ENCODE peak calls at places on chromosomes 12 and 14, in ten cellular contexts. One of them, this sample, is unnamed.

GRCh38 chr14:22928237-22929103 is 706 bp downstream of the PRMT5 start:
- DNase-seq in activated CD4-positive, alpha-beta T cell treated with anti-CD3 and anti-CD28 coated beads, Interleukin-2, amount 50 U/mL, for 48 hours: no peak
- DNase-seq in stimulated activated CD4-positive, alpha-beta T cell treated with anti-CD3 and anti-CD28 coated beads, Interleukin-4, amount 100 ng/mL, for 24 hours: peak; percentile 11
- DNase-seq in natural killer cell: no peak
- DNase-seq in non-pigmented ciliary epithelial cell: no peak
- DNase-seq in spleen: no peak
- DNase-seq in ovary: no peak
- DNase-seq in progenitor cell of endocrine pancreas: no peak
- DNase-seq in endothelial cell: no peak
- DNase-seq in naive thymus-derived CD8-positive, alpha-beta T cell: no peak
- DNase-seq in this sample: no peak

GRCh38 chr12:91053951-91054715 is 3.7 kb downstream of the KERA start:
- DNase-seq in activated CD4-positive, alpha-beta T cell treated with anti-CD3 and anti-CD28 coated beads, Interleukin-2, amount 50 U/mL, for 48 hours: no peak
- DNase-seq in stimulated activated CD4-positive, alpha-beta T cell treated with anti-CD3 and anti-CD28 coated beads, Interleukin-4, amount 100 ng/mL, for 24 hours: no peak
- DNase-seq in natural killer cell: no peak
- DNase-seq in non-pigmented ciliary epithelial cell: peak; percentile 52
- DNase-seq in spleen: no peak
- DNase-seq in ovary: no peak
- DNase-seq in progenitor cell of endocrine pancreas: no peak
- DNase-seq in endothelial cell: no peak
- DNase-seq in naive thymus-derived CD8-positive, alpha-beta T cell: no peak
- DNase-seq in this sample: no peak

GRCh38 chr12:107356266-107356936 is 263.1 kb upstream of the CRY1 start:
- DNase-seq in activated CD4-positive, alpha-beta T cell treated with anti-CD3 and anti-CD28 coated beads, Interleukin-2, amount 50 U/mL, for 48 hours: no peak
- DNase-seq in stimulated activated CD4-positive, alpha-beta T cell treated with anti-CD3 and anti-CD28 coated beads, Interleukin-4, amount 100 ng/mL, for 24 hours: no peak
- DNase-seq in natural killer cell: no peak
- DNase-seq in non-pigmented ciliary epithelial cell: no peak
- DNase-seq in spleen: no peak
- DNase-seq in ovary: no peak
- DNase-seq in progenitor cell of endocrine pancreas: no peak
- DNase-seq in endothelial cell: no peak
- DNase-seq in naive thymus-derived CD8-positive, alpha-beta T cell: no peak
- DNase-seq in this sample: no peak

GRCh38 chr12:112199136-112199535 is 73.8 kb downstream of the TRAFD1 start:
- DNase-seq in activated CD4-positive, alpha-beta T cell treated with anti-CD3 and anti-CD28 coated beads, Interleukin-2, amount 50 U/mL, for 48 hours: no peak
- DNase-seq in stimulated activated CD4-positive, alpha-beta T cell treated with anti-CD3 and anti-CD28 coated beads, Interleukin-4, amount 100 ng/mL, for 24 hours: no peak
- DNase-seq in natural killer cell: no peak
- DNase-seq in non-pigmented ciliary epithelial cell: no peak
- DNase-seq in spleen: no peak
- DNase-seq in ovary: no peak
- DNase-seq in progenitor cell of endocrine pancreas: no peak
- DNase-seq in endothelial cell: no peak
- DNase-seq in naive thymus-derived CD8-positive, alpha-beta T cell: no peak
- DNase-seq in this sample: no peak

GRCh38 chr14:69696633-69697557 is 70.0 kb upstream of the SRSF5 start:
- DNase-seq in activated CD4-positive, alpha-beta T cell treated with anti-CD3 and anti-CD28 coated beads, Interleukin-2, amount 50 U/mL, for 48 hours: peak; percentile 26
- DNase-seq in stimulated activated CD4-positive, alpha-beta T cell treated with anti-CD3 and anti-CD28 coated beads, Interleukin-4, amount 100 ng/mL, for 24 hours: peak; percentile 42
- DNase-seq in natural killer cell: no peak
- DNase-seq in non-pigmented ciliary epithelial cell: no peak
- DNase-seq in spleen: no peak
- DNase-seq in ovary: no peak
- DNase-seq in progenitor cell of endocrine pancreas: no peak
- DNase-seq in endothelial cell: no peak
- DNase-seq in naive thymus-derived CD8-positive, alpha-beta T cell: no peak
- DNase-seq in this sample: no peak

GRCh38 chr12:67980391-67980790 is 8.9 kb upstream of the IFNG-AS1 start:
- DNase-seq in activated CD4-positive, alpha-beta T cell treated with anti-CD3 and anti-CD28 coated beads, Interleukin-2, amount 50 U/mL, for 48 hours: no peak
- DNase-seq in stimulated activated CD4-positive, alpha-beta T cell treated with anti-CD3 and anti-CD28 coated beads, Interleukin-4, amount 100 ng/mL, for 24 hours: no peak
- DNase-seq in natural killer cell: no peak
- DNase-seq in non-pigmented ciliary epithelial cell: no peak
- DNase-seq in spleen: no peak
- DNase-seq in ovary: no peak
- DNase-seq in progenitor cell of endocrine pancreas: no peak
- DNase-seq in endothelial cell: no peak
- DNase-seq in naive thymus-derived CD8-positive, alpha-beta T cell: no peak
- DNase-seq in this sample: no peak

GRCh38 chr14:93219103-93219726 is 12.2 kb downstream of the UBR7 start:
- DNase-seq in activated CD4-positive, alpha-beta T cell treated with anti-CD3 and anti-CD28 coated beads, Interleukin-2, amount 50 U/mL, for 48 hours: peak; percentile 29
- DNase-seq in stimulated activated CD4-positive, alpha-beta T cell treated with anti-CD3 and anti-CD28 coated beads, Interleukin-4, amount 100 ng/mL, for 24 hours: peak; percentile 43
- DNase-seq in natural killer cell: no peak
- DNase-seq in non-pigmented ciliary epithelial cell: no peak
- DNase-seq in spleen: no peak
- DNase-seq in ovary: no peak
- DNase-seq in progenitor cell of endocrine pancreas: no peak
- DNase-seq in endothelial cell: no peak
- DNase-seq in naive thymus-derived CD8-positive, alpha-beta T cell: peak; percentile 26
- DNase-seq in this sample: peak; percentile 70

GRCh38 chr12:53990311-53991076 is 5.5 kb downstream of the HOXC10 start:
- DNase-seq in activated CD4-positive, alpha-beta T cell treated with anti-CD3 and anti-CD28 coated beads, Interleukin-2, amount 50 U/mL, for 48 hours: no peak
- DNase-seq in stimulated activated CD4-positive, alpha-beta T cell treated with anti-CD3 and anti-CD28 coated beads, Interleukin-4, amount 100 ng/mL, for 24 hours: no peak
- DNase-seq in natural killer cell: no peak
- DNase-seq in non-pigmented ciliary epithelial cell: no peak
- DNase-seq in spleen: no peak
- DNase-seq in ovary: no peak
- DNase-seq in progenitor cell of endocrine pancreas: no peak
- DNase-seq in endothelial cell: no peak
- DNase-seq in naive thymus-derived CD8-positive, alpha-beta T cell: no peak
- DNase-seq in this sample: no peak

GRCh38 chr14:85529803-85530574 is at the start of gene FLRT2:
- DNase-seq in activated CD4-positive, alpha-beta T cell treated with anti-CD3 and anti-CD28 coated beads, Interleukin-2, amount 50 U/mL, for 48 hours: no peak
- DNase-seq in stimulated activated CD4-positive, alpha-beta T cell treated with anti-CD3 and anti-CD28 coated beads, Interleukin-4, amount 100 ng/mL, for 24 hours: no peak
- DNase-seq in natural killer cell: no peak
- DNase-seq in non-pigmented ciliary epithelial cell: no peak
- DNase-seq in spleen: peak; percentile 77
- DNase-seq in ovary: peak; percentile 81
- DNase-seq in progenitor cell of endocrine pancreas: peak; percentile 13
- DNase-seq in endothelial cell: peak; percentile 27
- DNase-seq in naive thymus-derived CD8-positive, alpha-beta T cell: no peak
- DNase-seq in this sample: peak; percentile 84

GRCh38 chr12:52171950-52172512 is 19.8 kb downstream of the KRT80 start:
- DNase-seq in activated CD4-positive, alpha-beta T cell treated with anti-CD3 and anti-CD28 coated beads, Interleukin-2, amount 50 U/mL, for 48 hours: peak; percentile 45
- DNase-seq in stimulated activated CD4-positive, alpha-beta T cell treated with anti-CD3 and anti-CD28 coated beads, Interleukin-4, amount 100 ng/mL, for 24 hours: no peak
- DNase-seq in natural killer cell: no peak
- DNase-seq in non-pigmented ciliary epithelial cell: no peak
- DNase-seq in spleen: no peak
- DNase-seq in ovary: no peak
- DNase-seq in progenitor cell of endocrine pancreas: peak; percentile 46
- DNase-seq in endothelial cell: peak; percentile 53
- DNase-seq in naive thymus-derived CD8-positive, alpha-beta T cell: no peak
- DNase-seq in this sample: peak; percentile 96

GRCh38 chr14:58131386-58131785 is 20.6 kb downstream of the ARMH4 start:
- DNase-seq in activated CD4-positive, alpha-beta T cell treated with anti-CD3 and anti-CD28 coated beads, Interleukin-2, amount 50 U/mL, for 48 hours: no peak
- DNase-seq in stimulated activated CD4-positive, alpha-beta T cell treated with anti-CD3 and anti-CD28 coated beads, Interleukin-4, amount 100 ng/mL, for 24 hours: no peak
- DNase-seq in natural killer cell: no peak
- DNase-seq in non-pigmented ciliary epithelial cell: no peak
- DNase-seq in spleen: no peak
- DNase-seq in ovary: no peak
- DNase-seq in progenitor cell of endocrine pancreas: no peak
- DNase-seq in endothelial cell: no peak
- DNase-seq in naive thymus-derived CD8-positive, alpha-beta T cell: no peak
- DNase-seq in this sample: peak; percentile 47

GRCh38 chr14:68593806-68594536 is 198.9 kb downstream of the ZFP36L1 start:
- DNase-seq in activated CD4-positive, alpha-beta T cell treated with anti-CD3 and anti-CD28 coated beads, Interleukin-2, amount 50 U/mL, for 48 hours: no peak
- DNase-seq in stimulated activated CD4-positive, alpha-beta T cell treated with anti-CD3 and anti-CD28 coated beads, Interleukin-4, amount 100 ng/mL, for 24 hours: no peak
- DNase-seq in natural killer cell: no peak
- DNase-seq in non-pigmented ciliary epithelial cell: no peak
- DNase-seq in spleen: no peak
- DNase-seq in ovary: no peak
- DNase-seq in progenitor cell of endocrine pancreas: no peak
- DNase-seq in endothelial cell: no peak
- DNase-seq in naive thymus-derived CD8-positive, alpha-beta T cell: no peak
- DNase-seq in this sample: peak; percentile 50

GRCh38 chr14:96660667-96661066 is 136.5 kb upstream of the VRK1 start:
- DNase-seq in activated CD4-positive, alpha-beta T cell treated with anti-CD3 and anti-CD28 coated beads, Interleukin-2, amount 50 U/mL, for 48 hours: no peak
- DNase-seq in stimulated activated CD4-positive, alpha-beta T cell treated with anti-CD3 and anti-CD28 coated beads, Interleukin-4, amount 100 ng/mL, for 24 hours: no peak
- DNase-seq in natural killer cell: no peak
- DNase-seq in non-pigmented ciliary epithelial cell: no peak
- DNase-seq in spleen: no peak
- DNase-seq in ovary: no peak
- DNase-seq in progenitor cell of endocrine pancreas: no peak
- DNase-seq in endothelial cell: no peak
- DNase-seq in naive thymus-derived CD8-positive, alpha-beta T cell: no peak
- DNase-seq in this sample: no peak

GRCh38 chr14:24367506-24368214 is at the start of gene NFATC4:
- DNase-seq in activated CD4-positive, alpha-beta T cell treated with anti-CD3 and anti-CD28 coated beads, Interleukin-2, amount 50 U/mL, for 48 hours: peak; percentile 33
- DNase-seq in stimulated activated CD4-positive, alpha-beta T cell treated with anti-CD3 and anti-CD28 coated beads, Interleukin-4, amount 100 ng/mL, for 24 hours: no peak
- DNase-seq in natural killer cell: no peak
- DNase-seq in non-pigmented ciliary epithelial cell: peak; percentile 76
- DNase-seq in spleen: no peak
- DNase-seq in ovary: peak; percentile 87
- DNase-seq in progenitor cell of endocrine pancreas: peak; percentile 28
- DNase-seq in endothelial cell: peak; percentile 62
- DNase-seq in naive thymus-derived CD8-positive, alpha-beta T cell: no peak
- DNase-seq in this sample: peak; percentile 92

GRCh38 chr12:116916714-116917114 is 6.0 kb downstream of the FBXW8 start:
- DNase-seq in activated CD4-positive, alpha-beta T cell treated with anti-CD3 and anti-CD28 coated beads, Interleukin-2, amount 50 U/mL, for 48 hours: peak; percentile 61
- DNase-seq in stimulated activated CD4-positive, alpha-beta T cell treated with anti-CD3 and anti-CD28 coated beads, Interleukin-4, amount 100 ng/mL, for 24 hours: peak; percentile 55
- DNase-seq in natural killer cell: peak; percentile 74
- DNase-seq in non-pigmented ciliary epithelial cell: peak; percentile 53
- DNase-seq in spleen: no peak
- DNase-seq in ovary: no peak
- DNase-seq in progenitor cell of endocrine pancreas: no peak
- DNase-seq in endothelial cell: no peak
- DNase-seq in naive thymus-derived CD8-positive, alpha-beta T cell: peak; percentile 29
- DNase-seq in this sample: peak; percentile 76

GRCh38 chr14:54653764-54654469 is 87.0 kb downstream of the SAMD4A start:
- DNase-seq in activated CD4-positive, alpha-beta T cell treated with anti-CD3 and anti-CD28 coated beads, Interleukin-2, amount 50 U/mL, for 48 hours: no peak
- DNase-seq in stimulated activated CD4-positive, alpha-beta T cell treated with anti-CD3 and anti-CD28 coated beads, Interleukin-4, amount 100 ng/mL, for 24 hours: no peak
- DNase-seq in natural killer cell: no peak
- DNase-seq in non-pigmented ciliary epithelial cell: peak; percentile 81
- DNase-seq in spleen: peak; percentile 75
- DNase-seq in ovary: no peak
- DNase-seq in progenitor cell of endocrine pancreas: no peak
- DNase-seq in endothelial cell: peak; percentile 48
- DNase-seq in naive thymus-derived CD8-positive, alpha-beta T cell: no peak
- DNase-seq in this sample: no peak

GRCh38 chr14:88798161-88798560 is 5.4 kb upstream of the EML5 start:
- DNase-seq in activated CD4-positive, alpha-beta T cell treated with anti-CD3 and anti-CD28 coated beads, Interleukin-2, amount 50 U/mL, for 48 hours: no peak
- DNase-seq in stimulated activated CD4-positive, alpha-beta T cell treated with anti-CD3 and anti-CD28 coated beads, Interleukin-4, amount 100 ng/mL, for 24 hours: no peak
- DNase-seq in natural killer cell: no peak
- DNase-seq in non-pigmented ciliary epithelial cell: no peak
- DNase-seq in spleen: no peak
- DNase-seq in ovary: no peak
- DNase-seq in progenitor cell of endocrine pancreas: no peak
- DNase-seq in endothelial cell: no peak
- DNase-seq in naive thymus-derived CD8-positive, alpha-beta T cell: no peak
- DNase-seq in this sample: no peak

GRCh38 chr12:64480148-64480547 is 28.2 kb downstream of the TBK1 start:
- DNase-seq in activated CD4-positive, alpha-beta T cell treated with anti-CD3 and anti-CD28 coated beads, Interleukin-2, amount 50 U/mL, for 48 hours: no peak
- DNase-seq in stimulated activated CD4-positive, alpha-beta T cell treated with anti-CD3 and anti-CD28 coated beads, Interleukin-4, amount 100 ng/mL, for 24 hours: no peak
- DNase-seq in natural killer cell: no peak
- DNase-seq in non-pigmented ciliary epithelial cell: no peak
- DNase-seq in spleen: no peak
- DNase-seq in ovary: no peak
- DNase-seq in progenitor cell of endocrine pancreas: no peak
- DNase-seq in endothelial cell: no peak
- DNase-seq in naive thymus-derived CD8-positive, alpha-beta T cell: no peak
- DNase-seq in this sample: no peak

GRCh38 chr14:23805761-23806160 is 147.8 kb upstream of the DHRS4 start:
- DNase-seq in activated CD4-positive, alpha-beta T cell treated with anti-CD3 and anti-CD28 coated beads, Interleukin-2, amount 50 U/mL, for 48 hours: no peak
- DNase-seq in stimulated activated CD4-positive, alpha-beta T cell treated with anti-CD3 and anti-CD28 coated beads, Interleukin-4, amount 100 ng/mL, for 24 hours: no peak
- DNase-seq in natural killer cell: no peak
- DNase-seq in non-pigmented ciliary epithelial cell: no peak
- DNase-seq in spleen: no peak
- DNase-seq in ovary: no peak
- DNase-seq in progenitor cell of endocrine pancreas: no peak
- DNase-seq in endothelial cell: no peak
- DNase-seq in naive thymus-derived CD8-positive, alpha-beta T cell: no peak
- DNase-seq in this sample: no peak

GRCh38 chr12:32585680-32586079 is 93.4 kb upstream of the DNM1L start:
- DNase-seq in activated CD4-positive, alpha-beta T cell treated with anti-CD3 and anti-CD28 coated beads, Interleukin-2, amount 50 U/mL, for 48 hours: no peak
- DNase-seq in stimulated activated CD4-positive, alpha-beta T cell treated with anti-CD3 and anti-CD28 coated beads, Interleukin-4, amount 100 ng/mL, for 24 hours: no peak
- DNase-seq in natural killer cell: no peak
- DNase-seq in non-pigmented ciliary epithelial cell: no peak
- DNase-seq in spleen: no peak
- DNase-seq in ovary: no peak
- DNase-seq in progenitor cell of endocrine pancreas: no peak
- DNase-seq in endothelial cell: no peak
- DNase-seq in naive thymus-derived CD8-positive, alpha-beta T cell: no peak
- DNase-seq in this sample: no peak

GRCh38 chr12:4046150-4046845 is 173.1 kb upstream of the PARP11 start:
- DNase-seq in activated CD4-positive, alpha-beta T cell treated with anti-CD3 and anti-CD28 coated beads, Interleukin-2, amount 50 U/mL, for 48 hours: no peak
- DNase-seq in stimulated activated CD4-positive, alpha-beta T cell treated with anti-CD3 and anti-CD28 coated beads, Interleukin-4, amount 100 ng/mL, for 24 hours: no peak
- DNase-seq in natural killer cell: no peak
- DNase-seq in non-pigmented ciliary epithelial cell: no peak
- DNase-seq in spleen: no peak
- DNase-seq in ovary: no peak
- DNase-seq in progenitor cell of endocrine pancreas: no peak
- DNase-seq in endothelial cell: no peak
- DNase-seq in naive thymus-derived CD8-positive, alpha-beta T cell: no peak
- DNase-seq in this sample: peak; percentile 30

GRCh38 chr12:120204171-120204570 is 3.3 kb upstream of the RPLP0 start:
- DNase-seq in activated CD4-positive, alpha-beta T cell treated with anti-CD3 and anti-CD28 coated beads, Interleukin-2, amount 50 U/mL, for 48 hours: no peak
- DNase-seq in stimulated activated CD4-positive, alpha-beta T cell treated with anti-CD3 and anti-CD28 coated beads, Interleukin-4, amount 100 ng/mL, for 24 hours: no peak
- DNase-seq in natural killer cell: no peak
- DNase-seq in non-pigmented ciliary epithelial cell: no peak
- DNase-seq in spleen: no peak
- DNase-seq in ovary: no peak
- DNase-seq in progenitor cell of endocrine pancreas: no peak
- DNase-seq in endothelial cell: no peak
- DNase-seq in naive thymus-derived CD8-positive, alpha-beta T cell: no peak
- DNase-seq in this sample: no peak

GRCh38 chr14:68367444-68368014 is 425.3 kb downstream of the ZFP36L1 start:
- DNase-seq in activated CD4-positive, alpha-beta T cell treated with anti-CD3 and anti-CD28 coated beads, Interleukin-2, amount 50 U/mL, for 48 hours: no peak
- DNase-seq in stimulated activated CD4-positive, alpha-beta T cell treated with anti-CD3 and anti-CD28 coated beads, Interleukin-4, amount 100 ng/mL, for 24 hours: no peak
- DNase-seq in natural killer cell: no peak
- DNase-seq in non-pigmented ciliary epithelial cell: no peak
- DNase-seq in spleen: no peak
- DNase-seq in ovary: no peak
- DNase-seq in progenitor cell of endocrine pancreas: no peak
- DNase-seq in endothelial cell: no peak
- DNase-seq in naive thymus-derived CD8-positive, alpha-beta T cell: no peak
- DNase-seq in this sample: no peak

GRCh38 chr14:60775296-60775695 is 40.7 kb downstream of the MNAT1 start:
- DNase-seq in activated CD4-positive, alpha-beta T cell treated with anti-CD3 and anti-CD28 coated beads, Interleukin-2, amount 50 U/mL, for 48 hours: no peak
- DNase-seq in stimulated activated CD4-positive, alpha-beta T cell treated with anti-CD3 and anti-CD28 coated beads, Interleukin-4, amount 100 ng/mL, for 24 hours: no peak
- DNase-seq in natural killer cell: no peak
- DNase-seq in non-pigmented ciliary epithelial cell: peak; percentile 46
- DNase-seq in spleen: no peak
- DNase-seq in ovary: no peak
- DNase-seq in progenitor cell of endocrine pancreas: no peak
- DNase-seq in endothelial cell: no peak
- DNase-seq in naive thymus-derived CD8-positive, alpha-beta T cell: no peak
- DNase-seq in this sample: no peak

GRCh38 chr14:72745546-72745945 is 148.4 kb downstream of the DPF3 start:
- DNase-seq in activated CD4-positive, alpha-beta T cell treated with anti-CD3 and anti-CD28 coated beads, Interleukin-2, amount 50 U/mL, for 48 hours: no peak
- DNase-seq in stimulated activated CD4-positive, alpha-beta T cell treated with anti-CD3 and anti-CD28 coated beads, Interleukin-4, amount 100 ng/mL, for 24 hours: no peak
- DNase-seq in natural killer cell: no peak
- DNase-seq in non-pigmented ciliary epithelial cell: peak; percentile 46
- DNase-seq in spleen: no peak
- DNase-seq in ovary: no peak
- DNase-seq in progenitor cell of endocrine pancreas: no peak
- DNase-seq in endothelial cell: no peak
- DNase-seq in naive thymus-derived CD8-positive, alpha-beta T cell: no peak
- DNase-seq in this sample: no peak

GRCh38 chr12:69359531-69360347 is at the start of gene YEATS4:
- DNase-seq in activated CD4-positive, alpha-beta T cell treated with anti-CD3 and anti-CD28 coated beads, Interleukin-2, amount 50 U/mL, for 48 hours: peak; percentile 90
- DNase-seq in stimulated activated CD4-positive, alpha-beta T cell treated with anti-CD3 and anti-CD28 coated beads, Interleukin-4, amount 100 ng/mL, for 24 hours: peak; percentile 90
- DNase-seq in natural killer cell: peak; percentile 81
- DNase-seq in non-pigmented ciliary epithelial cell: peak; percentile 40
- DNase-seq in spleen: peak; percentile 96
- DNase-seq in ovary: peak; percentile 87
- DNase-seq in progenitor cell of endocrine pancreas: peak; percentile 79
- DNase-seq in endothelial cell: peak; percentile 79
- DNase-seq in naive thymus-derived CD8-positive, alpha-beta T cell: peak; percentile 81
- DNase-seq in this sample: peak; percentile 96

GRCh38 chr12:116121453-116121871 is 156.0 kb downstream of the MED13L start:
- DNase-seq in activated CD4-positive, alpha-beta T cell treated with anti-CD3 and anti-CD28 coated beads, Interleukin-2, amount 50 U/mL, for 48 hours: no peak
- DNase-seq in stimulated activated CD4-positive, alpha-beta T cell treated with anti-CD3 and anti-CD28 coated beads, Interleukin-4, amount 100 ng/mL, for 24 hours: no peak
- DNase-seq in natural killer cell: no peak
- DNase-seq in non-pigmented ciliary epithelial cell: no peak
- DNase-seq in spleen: no peak
- DNase-seq in ovary: no peak
- DNase-seq in progenitor cell of endocrine pancreas: no peak
- DNase-seq in endothelial cell: no peak
- DNase-seq in naive thymus-derived CD8-positive, alpha-beta T cell: no peak
- DNase-seq in this sample: no peak

GRCh38 chr12:104133861-104134260 is 4.1 kb downstream of the NFYB start:
- DNase-seq in activated CD4-positive, alpha-beta T cell treated with anti-CD3 and anti-CD28 coated beads, Interleukin-2, amount 50 U/mL, for 48 hours: no peak
- DNase-seq in stimulated activated CD4-positive, alpha-beta T cell treated with anti-CD3 and anti-CD28 coated beads, Interleukin-4, amount 100 ng/mL, for 24 hours: no peak
- DNase-seq in natural killer cell: no peak
- DNase-seq in non-pigmented ciliary epithelial cell: no peak
- DNase-seq in spleen: no peak
- DNase-seq in ovary: no peak
- DNase-seq in progenitor cell of endocrine pancreas: no peak
- DNase-seq in endothelial cell: no peak
- DNase-seq in naive thymus-derived CD8-positive, alpha-beta T cell: no peak
- DNase-seq in this sample: no peak

This sample was measured in endodermal cell.